ENCODE peak calls at places on chromosomes 1 and 21, in nine cellular contexts. Y is brain microvascular endothelial cell, K is sigmoid colon, M is IMR-90, N is esophagus squamous epithelium, O is NB4, D is bronchial epithelial cell, F is adrenal gland, W is fibroblast of lung. R is an unnamed sample.

GRCh38 chr1:17010601-17011438 is 908 bp downstream of the ATP13A2 start:
- DNase-seq in Y (no peak), K (no peak), M (peak; percentile 13), N (no peak), O (peak; percentile 62), D (no peak), F (peak; percentile 68), W (peak; percentile 33), R (peak; percentile 35)

GRCh38 chr1:221187174-221187573 is 307.9 kb downstream of the HLX start:
- DNase-seq in Y (no peak), K (no peak), M (peak; percentile 18), N (no peak), O (no peak), D (no peak), F (no peak), W (no peak), R (no peak)

GRCh38 chr1:1753607-1754005 is 24.7 kb downstream of the NADK start:
- DNase-seq in Y (no peak), K (no peak), M (no peak), N (no peak), O (no peak), D (no peak), F (no peak), W (no peak), R (no peak)

GRCh38 chr1:182446033-182446669 is 3.8 kb upstream of the RGSL1 start:
- DNase-seq in Y (peak; percentile 34), K (no peak), M (peak; percentile 40), N (no peak), O (peak; percentile 74), D (peak; percentile 45), F (peak; percentile 45), W (peak; percentile 14), R (peak; percentile 64)

GRCh38 chr1:31944205-31945089 is 6.3 kb upstream of the PTP4A2 start:
- DNase-seq in Y (peak; percentile 85), K (peak; percentile 95), M (peak; percentile 87), N (peak; percentile 78), O (peak; percentile 96), D (peak; percentile 62), F (peak; percentile 80), W (peak; percentile 85), R (peak; percentile 95)

GRCh38 chr21:34807881-34808568 is 139.2 kb downstream of the CLIC6 start:
- DNase-seq in Y (peak; percentile 91), K (peak; percentile 85), M (peak; percentile 94), N (no peak), O (peak; percentile 81), D (peak; percentile 97), F (peak; percentile 80), W (peak; percentile 94), R (peak; percentile 97)

GRCh38 chr1:193060938-193061337 is 1.5 kb downstream of the RO60 start:
- DNase-seq in Y (no peak), K (no peak), M (peak; percentile 22), N (no peak), O (peak; percentile 58), D (no peak), F (no peak), W (peak; percentile 27), R (peak; percentile 26)

GRCh38 chr1:31509124-31510072 is 66.9 kb upstream of the TINAGL1 start:
- DNase-seq in Y (no peak), K (no peak), M (no peak), N (no peak), O (peak; percentile 49), D (no peak), F (no peak), W (no peak), R (no peak)

GRCh38 chr1:102628008-102628736 is 480.1 kb downstream of the COL11A1 start:
- DNase-seq in Y (peak; percentile 5), K (no peak), M (no peak), N (no peak), O (no peak), D (no peak), F (no peak), W (no peak), R (no peak)

GRCh38 chr1:23814016-23814415 is 11.2 kb downstream of the HMGCL start:
- DNase-seq in Y (no peak), K (no peak), M (peak; percentile 20), N (no peak), O (no peak), D (no peak), F (no peak), W (peak; percentile 33), R (no peak)

GRCh38 chr1:23809751-23810171 is 9.2 kb upstream of the GALE start:
- DNase-seq in Y (peak; percentile 63), K (peak; percentile 83), M (peak; percentile 51), N (peak; percentile 26), O (peak; percentile 89), D (peak; percentile 51), F (peak; percentile 82), W (peak; percentile 52), R (peak; percentile 50)

GRCh38 chr1:23816361-23816760 is 8.9 kb downstream of the HMGCL start:
- DNase-seq in Y (no peak), K (no peak), M (no peak), N (no peak), O (no peak), D (no peak), F (no peak), W (no peak), R (no peak)

GRCh38 chr1:23807453-23807852 is 6.9 kb upstream of the GALE start:
- DNase-seq in Y (no peak), K (no peak), M (no peak), N (no peak), O (peak; percentile 84), D (no peak), F (no peak), W (peak; percentile 29), R (no peak)

DNA sequence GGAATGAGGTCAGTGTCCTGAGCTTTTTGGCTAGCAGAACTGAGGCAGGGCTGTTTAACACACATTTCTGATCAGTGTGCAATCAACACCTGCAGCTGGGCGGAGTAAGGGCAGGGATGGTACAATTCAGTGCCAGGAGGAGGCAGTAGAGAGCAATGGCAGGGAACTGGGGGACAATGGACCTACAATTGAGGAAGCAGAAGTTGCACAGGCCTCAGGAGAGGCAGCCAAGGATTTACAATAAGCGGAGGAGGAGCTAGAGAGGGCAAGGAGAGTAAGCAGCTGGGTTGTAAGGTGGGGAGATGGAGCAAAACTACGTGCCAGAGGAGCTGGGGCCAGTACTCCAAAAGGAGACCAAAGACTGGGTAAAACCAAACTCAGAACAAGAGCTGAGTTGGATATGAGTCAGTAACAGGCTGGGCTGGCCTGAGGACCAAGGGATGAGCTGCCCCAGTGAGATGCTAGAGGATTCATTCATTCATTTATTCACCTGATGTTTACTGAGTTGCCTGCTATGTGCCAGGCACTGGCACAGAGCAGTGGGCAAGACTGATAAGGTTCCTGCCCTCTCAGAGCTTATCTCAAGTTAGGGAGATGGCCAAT is 10.4 kb upstream of the GALE start:
- DNase-seq in Y (no peak), K (no peak), M (peak; percentile 16), N (no peak), O (peak; percentile 91), D (peak; percentile 57), F (peak; percentile 56), W (no peak), R (peak; percentile 17)
- TF ChIP-seq CTCF in Y (peak; percentile 85), K (peak; percentile 41), M (peak; percentile 55), N (peak; percentile 41), O (peak; percentile 89), D (peak; percentile 80), F (peak; percentile 47), W (peak; percentile 45), R (peak; percentile 67)

GRCh38 chr21:42520628-42521253 is 7.1 kb downstream of the SLC37A1 start:
- DNase-seq in Y (no peak), K (peak; percentile 51), M (no peak), N (no peak), O (no peak), D (no peak), F (peak; percentile 24), W (no peak), R (no peak)

GRCh38 chr21:42518216-42518615 is 4.6 kb downstream of the SLC37A1 start:
- DNase-seq in Y (peak; percentile 89), K (peak; percentile 48), M (peak; percentile 28), N (no peak), O (no peak), D (no peak), F (peak; percentile 81), W (peak; percentile 82), R (peak; percentile 30)

GRCh38 chr21:42515708-42516502 is 2.3 kb downstream of the SLC37A1 start:
- DNase-seq in Y (no peak), K (peak; percentile 48), M (no peak), N (no peak), O (no peak), D (peak; percentile 58), F (peak; percentile 51), W (no peak), R (no peak)

GRCh38 chr21:42521384-42521783 is 7.7 kb downstream of the SLC37A1 start:
- DNase-seq in Y (no peak), K (peak; percentile 27), M (no peak), N (no peak), O (no peak), D (no peak), F (peak; percentile 5), W (no peak), R (no peak)

GRCh38 chr21:42518626-42519025 is 5.0 kb downstream of the SLC37A1 start:
- DNase-seq in Y (no peak), K (peak; percentile 36), M (no peak), N (no peak), O (no peak), D (no peak), F (no peak), W (no peak), R (no peak)
- H3K4me3 ChIP-seq in Y (no peak overlapping the region), K (no peak overlapping the region), M (no peak overlapping the region), N (no peak overlapping the region), O (no peak overlapping the region), D (no peak overlapping the region), F (no peak overlapping the region), W (no peak overlapping the region), R (no peak overlapping the region)

GRCh38 chr1:34113887-34114286 is 51.1 kb downstream of the CSMD2 start:
- DNase-seq in Y (peak; percentile 1), K (no peak), M (no peak), N (no peak), O (peak; percentile 8), D (peak; percentile 25), F (no peak), W (no peak), R (peak; percentile 32)
- TF ChIP-seq CTCF in Y (peak; percentile 8), K (no peak), M (no peak), N (no peak), O (no peak), D (peak; percentile 34), F (peak; percentile 18), W (peak; percentile 30), R (peak; percentile 40)

GRCh38 chr1:43269627-43270375 is at the start of gene TMEM125:
- DNase-seq in Y (no peak), K (no peak), M (no peak), N (no peak), O (no peak), D (no peak), F (peak; percentile 6), W (no peak), R (no peak)

GRCh38 chr1:43272161-43272560 is 2.4 kb downstream of the TMEM125 start:
- DNase-seq in Y (no peak), K (peak; percentile 56), M (no peak), N (no peak), O (no peak), D (no peak), F (no peak), W (no peak), R (no peak)

GRCh38 chr1:43272576-43273571 is 3.1 kb downstream of the TMEM125 start:
- DNase-seq in Y (no peak), K (peak; percentile 40), M (no peak), N (no peak), O (no peak), D (no peak), F (no peak), W (no peak), R (no peak)

GRCh38 chr1:43270421-43271095 is 775 bp downstream of the TMEM125 start:
- DNase-seq in Y (no peak), K (peak; percentile 50), M (no peak), N (no peak), O (no peak), D (peak; percentile 80), F (peak; percentile 17), W (peak; percentile 30), R (no peak)

GRCh38 chr1:43271186-43272118 is 1.7 kb downstream of the TMEM125 start:
- DNase-seq in Y (no peak), K (peak; percentile 30), M (peak; percentile 4), N (no peak), O (no peak), D (peak; percentile 2), F (peak; percentile 17), W (peak; percentile 23), R (no peak)
- H3K4me3 ChIP-seq in Y (no peak overlapping the region), K (no peak overlapping the region), M (no peak overlapping the region), N (peak overlapping the region; percentile 30), O (no peak overlapping the region), D (no peak overlapping the region), F (no peak overlapping the region), W (no peak overlapping the region), R (no peak overlapping the region)